ENCODE peak calls at places on chromosomes 11 and 22, in five cellular contexts. One of them, this sample, is unnamed.

GRCh38 chr22:20423636-20424511 is 13.8 kb downstream of the SCARF2 start:
- DNase-seq in MM.1S: no peak
- DNase-seq in A549: no peak
- DNase-seq in AG04449: no peak
- DNase-seq in brain microvascular endothelial cell: no peak
- DNase-seq in this sample: no peak

GRCh38 chr11:76653674-76654309 is 16.8 kb downstream of the LRRC32 start:
- DNase-seq in MM.1S: no peak
- DNase-seq in A549: no peak
- DNase-seq in AG04449: no peak
- DNase-seq in brain microvascular endothelial cell: no peak
- DNase-seq in this sample: no peak

GRCh38 chr11:69297926-69298777 is 4.2 kb downstream of the MYEOV start:
- DNase-seq in MM.1S: peak
- DNase-seq in A549: peak
- DNase-seq in AG04449: no peak
- DNase-seq in brain microvascular endothelial cell: peak
- DNase-seq in this sample: peak

GRCh38 chr11:79461144-79461543 is 20.3 kb upstream of the TENM4 start:
- DNase-seq in MM.1S: peak
- DNase-seq in A549: no peak
- DNase-seq in AG04449: no peak
- DNase-seq in brain microvascular endothelial cell: no peak
- DNase-seq in this sample: peak

GRCh38 chr11:73784080-73784634 is 3.5 kb upstream of the MRPL48 start:
- DNase-seq in MM.1S: no peak
- DNase-seq in A549: peak
- DNase-seq in AG04449: no peak
- DNase-seq in brain microvascular endothelial cell: no peak
- DNase-seq in this sample: no peak

GRCh38 chr11:47480762-47481161 is 31.8 kb upstream of the RAPSN start:
- DNase-seq in MM.1S: no peak
- DNase-seq in A549: no peak
- DNase-seq in AG04449: no peak
- DNase-seq in brain microvascular endothelial cell: no peak
- DNase-seq in this sample: no peak

GRCh38 chr22:21829523-21829922 is 37.9 kb downstream of the MAPK1 start:
- DNase-seq in MM.1S: no peak
- DNase-seq in A549: no peak
- DNase-seq in AG04449: no peak
- DNase-seq in brain microvascular endothelial cell: no peak
- DNase-seq in this sample: no peak

GRCh38 chr11:87299041-87299481 is 261.3 kb downstream of the TMEM135 start:
- DNase-seq in MM.1S: no peak
- DNase-seq in A549: peak
- DNase-seq in AG04449: no peak
- DNase-seq in brain microvascular endothelial cell: no peak
- DNase-seq in this sample: no peak

GRCh38 chr22:29032014-29032475 is 29.6 kb downstream of the C22orf31 start:
- DNase-seq in MM.1S: no peak
- DNase-seq in A549: no peak
- DNase-seq in AG04449: no peak
- DNase-seq in brain microvascular endothelial cell: no peak
- DNase-seq in this sample: no peak

GRCh38 chr11:1196516-1197391 is 26.1 kb upstream of the MUC5B start:
- DNase-seq in MM.1S: no peak
- DNase-seq in A549: no peak
- DNase-seq in AG04449: no peak
- DNase-seq in brain microvascular endothelial cell: no peak
- DNase-seq in this sample: no peak

GRCh38 chr22:24402460-24403192 is 24.8 kb upstream of the ADORA2A start:
- DNase-seq in MM.1S: no peak
- DNase-seq in A549: peak
- DNase-seq in AG04449: peak
- DNase-seq in brain microvascular endothelial cell: peak
- DNase-seq in this sample: peak

GRCh38 chr11:20497124-20497792 is 102.2 kb upstream of the SLC6A5 start:
- DNase-seq in MM.1S: no peak
- DNase-seq in A549: no peak
- DNase-seq in AG04449: no peak
- DNase-seq in brain microvascular endothelial cell: no peak
- DNase-seq in this sample: no peak

GRCh38 chr11:106344392-106344791 is 266.9 kb downstream of the AASDHPPT start:
- DNase-seq in MM.1S: no peak
- DNase-seq in A549: no peak
- DNase-seq in AG04449: peak
- DNase-seq in brain microvascular endothelial cell: peak
- DNase-seq in this sample: peak

GRCh38 chr11:65422633-65423515 is at the start of gene NEAT1:
- DNase-seq in MM.1S: peak
- DNase-seq in A549: peak
- DNase-seq in AG04449: peak
- DNase-seq in brain microvascular endothelial cell: peak
- DNase-seq in this sample: peak

GRCh38 chr11:6480299-6480914 is 724 bp downstream of the ARFIP2 start:
- DNase-seq in MM.1S: no peak
- DNase-seq in A549: no peak
- DNase-seq in AG04449: no peak
- DNase-seq in brain microvascular endothelial cell: no peak
- DNase-seq in this sample: no peak

GRCh38 chr22:28710889-28711285 is 30.7 kb downstream of the CHEK2 start:
- DNase-seq in MM.1S: no peak
- DNase-seq in A549: no peak
- DNase-seq in AG04449: no peak
- DNase-seq in brain microvascular endothelial cell: peak
- DNase-seq in this sample: no peak

GRCh38 chr11:61145228-61146005 is 15.8 kb downstream of the VPS37C start:
- DNase-seq in MM.1S: no peak
- DNase-seq in A549: no peak
- DNase-seq in AG04449: no peak
- DNase-seq in brain microvascular endothelial cell: no peak
- DNase-seq in this sample: no peak

GRCh38 chr11:124951341-124951740 is 2.7 kb upstream of the CCDC15 start:
- DNase-seq in MM.1S: no peak
- DNase-seq in A549: no peak
- DNase-seq in AG04449: no peak
- DNase-seq in brain microvascular endothelial cell: no peak
- DNase-seq in this sample: no peak

GRCh38 chr11:134063096-134063495 is 5.8 kb upstream of the JAM3 start:
- DNase-seq in MM.1S: no peak
- DNase-seq in A549: no peak
- DNase-seq in AG04449: no peak
- DNase-seq in brain microvascular endothelial cell: no peak
- DNase-seq in this sample: no peak

GRCh38 chr11:57777969-57778317 is 16.3 kb downstream of the CTNND1 start:
- DNase-seq in MM.1S: no peak
- DNase-seq in A549: peak
- DNase-seq in AG04449: no peak
- DNase-seq in brain microvascular endothelial cell: peak
- DNase-seq in this sample: no peak

GRCh38 chr11:133821776-133822175 is 23.5 kb downstream of the SPATA19 start:
- DNase-seq in MM.1S: peak
- DNase-seq in A549: peak
- DNase-seq in AG04449: no peak
- DNase-seq in brain microvascular endothelial cell: no peak
- DNase-seq in this sample: no peak

GRCh38 chr22:23283591-23284503 is 103.5 kb downstream of the BCR start:
- DNase-seq in MM.1S: no peak
- DNase-seq in A549: no peak
- DNase-seq in AG04449: no peak
- DNase-seq in brain microvascular endothelial cell: no peak
- DNase-seq in this sample: no peak

GRCh38 chr11:75495749-75496641 is 29.7 kb downstream of the GDPD5 start:
- DNase-seq in MM.1S: no peak
- DNase-seq in A549: peak
- DNase-seq in AG04449: no peak
- DNase-seq in brain microvascular endothelial cell: no peak
- DNase-seq in this sample: no peak

GRCh38 chr11:827146-827860 is 416 bp upstream of the CRACR2B start:
- DNase-seq in MM.1S: peak
- DNase-seq in A549: no peak
- DNase-seq in AG04449: no peak
- DNase-seq in brain microvascular endothelial cell: no peak
- DNase-seq in this sample: no peak

GRCh38 chr22:49607821-49608220 is 219.9 kb downstream of the BRD1 start:
- DNase-seq in MM.1S: no peak
- DNase-seq in A549: no peak
- DNase-seq in AG04449: no peak
- DNase-seq in brain microvascular endothelial cell: no peak
- DNase-seq in this sample: no peak

GRCh38 chr11:104372111-104372510 is 208.2 kb upstream of the PDGFD start:
- DNase-seq in MM.1S: no peak
- DNase-seq in A549: no peak
- DNase-seq in AG04449: no peak
- DNase-seq in brain microvascular endothelial cell: no peak
- DNase-seq in this sample: no peak

GRCh38 chr11:117300301-117300700 is 9.2 kb downstream of the BACE1-AS start:
- DNase-seq in MM.1S: no peak
- DNase-seq in A549: no peak
- DNase-seq in AG04449: no peak
- DNase-seq in brain microvascular endothelial cell: no peak
- DNase-seq in this sample: peak

GRCh38 chr11:88384678-88385015 is 47.1 kb upstream of the CTSC start:
- DNase-seq in MM.1S: no peak
- DNase-seq in A549: peak
- DNase-seq in AG04449: no peak
- DNase-seq in brain microvascular endothelial cell: peak
- DNase-seq in this sample: peak

GRCh38 chr22:20810645-20811044 is 36.7 kb downstream of the SERPIND1 start:
- DNase-seq in MM.1S: no peak
- DNase-seq in A549: no peak
- DNase-seq in AG04449: no peak
- DNase-seq in brain microvascular endothelial cell: no peak
- DNase-seq in this sample: no peak

GRCh38 chr11:32435511-32435946 is at the start of gene WT1:
- DNase-seq in MM.1S: no peak
- DNase-seq in A549: peak
- DNase-seq in AG04449: no peak
- DNase-seq in brain microvascular endothelial cell: no peak
- DNase-seq in this sample: no peak
- TF ChIP-seq CTCF in MM.1S: no peak
- TF ChIP-seq CTCF in A549: no peak
- TF ChIP-seq CTCF in AG04449: no peak
- TF ChIP-seq CTCF in brain microvascular endothelial cell: no peak
- TF ChIP-seq CTCF in this sample: no peak

GRCh38 chr11:32809313-32809712 is 14.9 kb upstream of the CCDC73 start:
- DNase-seq in MM.1S: peak
- DNase-seq in A549: peak
- DNase-seq in AG04449: peak
- DNase-seq in brain microvascular endothelial cell: peak
- DNase-seq in this sample: peak
- TF ChIP-seq CTCF in MM.1S: peak
- TF ChIP-seq CTCF in A549: peak
- TF ChIP-seq CTCF in AG04449: peak
- TF ChIP-seq CTCF in brain microvascular endothelial cell: peak
- TF ChIP-seq CTCF in this sample: peak

DNA sequence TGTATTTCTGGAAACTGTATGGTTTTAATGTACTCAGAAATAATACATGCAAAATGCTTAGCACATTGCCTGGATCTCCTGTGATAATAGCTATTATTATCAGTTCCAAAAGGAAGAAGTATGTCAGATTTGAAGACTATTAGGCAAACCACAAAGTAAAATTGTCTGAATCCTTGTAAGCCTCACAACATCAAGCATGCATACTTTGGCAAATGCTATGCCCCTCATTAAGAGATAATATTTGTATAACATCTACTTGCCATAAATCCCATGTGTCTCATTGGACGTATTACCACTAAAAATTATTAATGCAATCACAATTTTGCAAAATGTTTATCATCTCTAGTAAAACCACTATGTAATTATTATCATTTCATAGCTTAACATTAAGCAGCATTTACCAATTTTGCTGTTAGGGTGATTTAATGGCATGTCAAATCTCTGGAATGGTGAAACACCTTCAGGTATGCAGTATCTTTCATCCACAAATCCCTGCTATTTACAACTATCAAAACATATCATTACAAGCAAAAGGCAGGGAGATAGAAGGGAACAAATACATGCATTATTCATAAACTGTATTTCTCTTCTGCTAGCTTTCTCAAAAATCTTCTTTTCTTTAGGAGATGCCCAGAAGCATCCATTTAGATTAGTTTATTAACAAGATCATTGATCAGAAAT is 974.6 kb upstream of the RAG2 start:
- DNase-seq in MM.1S: no peak
- DNase-seq in A549: no peak
- DNase-seq in AG04449: peak
- DNase-seq in brain microvascular endothelial cell: no peak
- DNase-seq in this sample: no peak
- TF ChIP-seq CTCF in MM.1S: no peak
- TF ChIP-seq CTCF in A549: no peak
- TF ChIP-seq CTCF in AG04449: no peak
- TF ChIP-seq CTCF in brain microvascular endothelial cell: no peak
- TF ChIP-seq CTCF in this sample: no peak

GRCh38 chr22:30949934-30950660 is 18.5 kb downstream of the MORC2 start:
- DNase-seq in MM.1S: no peak
- DNase-seq in A549: no peak
- DNase-seq in AG04449: no peak
- DNase-seq in brain microvascular endothelial cell: no peak
- DNase-seq in this sample: no peak

GRCh38 chr22:30946354-30946753 is 22.2 kb downstream of the MORC2 start:
- DNase-seq in MM.1S: no peak
- DNase-seq in A549: no peak
- DNase-seq in AG04449: no peak
- DNase-seq in brain microvascular endothelial cell: no peak
- DNase-seq in this sample: no peak

GRCh38 chr22:30947163-30947820 is 21.3 kb downstream of the MORC2 start:
- DNase-seq in MM.1S: no peak
- DNase-seq in A549: no peak
- DNase-seq in AG04449: no peak
- DNase-seq in brain microvascular endothelial cell: no peak
- DNase-seq in this sample: no peak

GRCh38 chr22:30948930-30949342 is 19.6 kb downstream of the MORC2 start:
- DNase-seq in MM.1S: no peak
- DNase-seq in A549: peak
- DNase-seq in AG04449: peak
- DNase-seq in brain microvascular endothelial cell: no peak
- DNase-seq in this sample: peak

DNA sequence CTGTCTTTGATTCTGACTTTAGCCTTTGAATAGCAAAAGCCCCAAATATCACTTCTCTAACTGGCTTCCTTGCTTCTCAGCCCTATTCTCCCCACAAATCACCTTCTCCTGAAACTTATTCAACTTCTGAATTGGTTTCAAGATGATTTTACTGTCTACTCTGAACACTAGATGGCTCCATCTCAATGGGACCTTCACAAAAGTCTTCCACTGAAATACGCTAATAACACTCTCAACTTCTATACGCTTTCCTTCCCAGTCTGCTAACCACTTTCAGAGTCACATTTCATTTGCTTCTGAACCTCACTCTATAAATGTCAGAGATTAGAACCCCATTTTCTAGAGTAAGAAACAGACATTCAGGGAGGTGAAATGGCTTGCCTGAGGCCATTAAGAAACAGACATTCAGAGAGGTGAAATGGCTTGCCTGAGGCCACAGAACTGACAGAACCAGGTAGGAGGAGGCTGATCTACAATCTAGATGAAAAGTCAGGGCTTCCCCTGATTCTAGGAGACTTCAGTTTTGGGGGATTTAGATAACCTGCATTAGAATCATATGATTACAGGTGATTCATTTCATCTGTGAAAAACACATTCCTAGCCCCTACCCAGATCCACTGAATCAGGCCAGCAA is 20.6 kb downstream of the MORC2 start:
- DNase-seq in MM.1S: peak
- DNase-seq in A549: peak
- DNase-seq in AG04449: peak
- DNase-seq in brain microvascular endothelial cell: peak
- DNase-seq in this sample: peak
- TF ChIP-seq CTCF in MM.1S: peak
- TF ChIP-seq CTCF in A549: peak
- TF ChIP-seq CTCF in AG04449: peak
- TF ChIP-seq CTCF in brain microvascular endothelial cell: peak
- TF ChIP-seq CTCF in this sample: peak